ENCODE peak calls at places on chromosome 21, in five cellular contexts. One of them, this sample, is unnamed.
A peak's percentile ranks its signal among the peaks of the same experiment; 100 is the strongest.

GRCh38 chr21:37357691-37358090 is 8.9 kb upstream of the DYRK1A start:
- DNase-seq in IMR-90: no peak
- DNase-seq in heart left ventricle: no peak
- DNase-seq in adrenal gland: no peak
- DNase-seq in fibroblast of mammary gland: no peak
- DNase-seq in this sample: no peak

GRCh38 chr21:10430007-10430406 is 91.4 kb upstream of the TPTE start:
- DNase-seq in adrenal gland: no peak
- DNase-seq in IMR-90: no peak
- DNase-seq in fibroblast of mammary gland: no peak
- DNase-seq in heart left ventricle: no peak
- DNase-seq in this sample: no peak

GRCh38 chr21:36839123-36839522 is 127.3 kb downstream of the HLCS start:
- DNase-seq in fibroblast of mammary gland: peak; percentile 75
- DNase-seq in adrenal gland: no peak
- DNase-seq in IMR-90: peak; percentile 91
- DNase-seq in heart left ventricle: no peak
- DNase-seq in this sample: no peak

GRCh38 chr21:35252831-35253230 is 203.7 kb upstream of the RUNX1 start:
- DNase-seq in adrenal gland: no peak
- DNase-seq in heart left ventricle: no peak
- DNase-seq in fibroblast of mammary gland: peak; percentile 80
- DNase-seq in IMR-90: peak; percentile 61
- DNase-seq in this sample: peak; percentile 4

GRCh38 chr21:34878501-34878900 is 170.6 kb downstream of the RUNX1 start:
- DNase-seq in IMR-90: no peak
- DNase-seq in adrenal gland: no peak
- DNase-seq in heart left ventricle: no peak
- DNase-seq in fibroblast of mammary gland: no peak
- DNase-seq in this sample: no peak

GRCh38 chr21:36693144-36694040 is 5.5 kb upstream of the SIM2 start:
- DNase-seq in fibroblast of mammary gland: no peak
- DNase-seq in heart left ventricle: no peak
- DNase-seq in adrenal gland: no peak
- DNase-seq in IMR-90: no peak
- DNase-seq in this sample: no peak

GRCh38 chr21:46150491-46151121 is 4.8 kb downstream of the FTCD start:
- DNase-seq in IMR-90: no peak
- DNase-seq in adrenal gland: peak; percentile 5
- DNase-seq in heart left ventricle: peak; percentile 16
- DNase-seq in fibroblast of mammary gland: peak; percentile 7
- DNase-seq in this sample: no peak

GRCh38 chr21:36080386-36080785 is 10.6 kb downstream of the CBR1 start:
- DNase-seq in fibroblast of mammary gland: no peak
- DNase-seq in IMR-90: no peak
- DNase-seq in adrenal gland: no peak
- DNase-seq in heart left ventricle: no peak
- DNase-seq in this sample: no peak

GRCh38 chr21:35400233-35400939 is 351.3 kb upstream of the RUNX1 start:
- DNase-seq in fibroblast of mammary gland: peak; percentile 71
- DNase-seq in heart left ventricle: no peak
- DNase-seq in IMR-90: peak; percentile 67
- DNase-seq in adrenal gland: peak; percentile 16
- DNase-seq in this sample: peak; percentile 68

GRCh38 chr21:33828577-33828976 is 87.0 kb downstream of the ATP5PO start:
- DNase-seq in fibroblast of mammary gland: no peak
- DNase-seq in heart left ventricle: no peak
- DNase-seq in adrenal gland: no peak
- DNase-seq in IMR-90: no peak
- DNase-seq in this sample: no peak

GRCh38 chr21:15445327-15445726 is 284.5 kb upstream of the USP25 start:
- DNase-seq in heart left ventricle: no peak
- DNase-seq in adrenal gland: no peak
- DNase-seq in fibroblast of mammary gland: no peak
- DNase-seq in IMR-90: no peak
- DNase-seq in this sample: peak; percentile 48

GRCh38 chr21:33799378-33800090 is 116.1 kb downstream of the ATP5PO start:
- DNase-seq in IMR-90: no peak
- DNase-seq in heart left ventricle: peak; percentile 70
- DNase-seq in fibroblast of mammary gland: peak; percentile 64
- DNase-seq in adrenal gland: no peak
- DNase-seq in this sample: no peak

GRCh38 chr21:29376556-29376955 is 77.8 kb downstream of the BACH1 start:
- DNase-seq in IMR-90: no peak
- DNase-seq in heart left ventricle: peak; percentile 49
- DNase-seq in adrenal gland: no peak
- DNase-seq in fibroblast of mammary gland: peak; percentile 43
- DNase-seq in this sample: peak; percentile 81

GRCh38 chr21:21806711-21807597 is 808.7 kb downstream of the NCAM2 start:
- DNase-seq in fibroblast of mammary gland: no peak
- DNase-seq in adrenal gland: no peak
- DNase-seq in heart left ventricle: no peak
- DNase-seq in IMR-90: no peak
- DNase-seq in this sample: no peak

GRCh38 chr21:43645414-43645891 is 13.8 kb downstream of the HSF2BP start:
- DNase-seq in fibroblast of mammary gland: peak; percentile 77
- DNase-seq in IMR-90: peak; percentile 82
- DNase-seq in adrenal gland: peak; percentile 42
- DNase-seq in heart left ventricle: peak; percentile 39
- DNase-seq in this sample: peak; percentile 76

GRCh38 chr21:28150778-28151177 is 841.9 kb downstream of the LTN1 start:
- DNase-seq in fibroblast of mammary gland: no peak
- DNase-seq in IMR-90: peak; percentile 73
- DNase-seq in heart left ventricle: no peak
- DNase-seq in adrenal gland: no peak
- DNase-seq in this sample: no peak

GRCh38 chr21:16522512-16522911 is 792.7 kb downstream of the USP25 start:
- DNase-seq in IMR-90: peak; percentile 83
- DNase-seq in adrenal gland: no peak
- DNase-seq in fibroblast of mammary gland: peak; percentile 47
- DNase-seq in heart left ventricle: no peak
- DNase-seq in this sample: no peak

GRCh38 chr21:43333301-43334062 is 93.4 kb downstream of the SIK1 start:
- DNase-seq in adrenal gland: peak; percentile 43
- DNase-seq in IMR-90: peak; percentile 96
- DNase-seq in heart left ventricle: peak; percentile 47
- DNase-seq in fibroblast of mammary gland: peak; percentile 84
- DNase-seq in this sample: no peak

GRCh38 chr21:16117851-16118592 is 388.2 kb downstream of the USP25 start:
- DNase-seq in heart left ventricle: no peak
- DNase-seq in IMR-90: peak; percentile 88
- DNase-seq in fibroblast of mammary gland: peak; percentile 97
- DNase-seq in adrenal gland: no peak
- DNase-seq in this sample: no peak

GRCh38 chr21:37565530-37566223 is 199.1 kb downstream of the DYRK1A start:
- DNase-seq in adrenal gland: no peak
- DNase-seq in heart left ventricle: no peak
- DNase-seq in fibroblast of mammary gland: peak; percentile 47
- DNase-seq in IMR-90: peak; percentile 37
- DNase-seq in this sample: no peak

GRCh38 chr21:43731891-43732711 is 13.2 kb downstream of the PDXK start:
- DNase-seq in fibroblast of mammary gland: peak; percentile 77
- DNase-seq in heart left ventricle: no peak
- DNase-seq in adrenal gland: peak; percentile 15
- DNase-seq in IMR-90: no peak
- DNase-seq in this sample: no peak

DNA sequence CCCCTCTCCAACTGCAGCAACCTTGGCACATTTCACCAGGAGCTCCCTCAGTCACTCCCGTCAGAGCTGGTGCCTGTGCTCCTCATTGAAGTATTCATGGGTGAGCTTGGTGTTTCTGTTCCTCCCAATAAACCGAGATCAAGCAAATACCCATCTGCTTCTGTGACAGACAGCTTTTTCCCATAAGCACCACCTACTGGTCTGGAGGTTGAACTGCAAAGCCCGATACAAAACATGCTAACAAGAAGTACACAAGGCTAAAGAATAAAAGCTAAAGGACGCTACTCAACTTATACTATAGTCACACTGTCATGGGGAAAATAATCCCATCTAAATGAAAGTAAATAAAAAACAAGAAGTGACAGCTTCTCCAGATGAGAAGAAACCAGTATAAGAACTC is 111.9 kb upstream of the C21orf91 start:
- DNase-seq in fibroblast of mammary gland: no peak
- DNase-seq in adrenal gland: no peak
- DNase-seq in IMR-90: no peak
- DNase-seq in heart left ventricle: no peak
- DNase-seq in this sample: peak; percentile 22
- H3K4me3 ChIP-seq in fibroblast of mammary gland: no peak overlapping the region
- H3K4me3 ChIP-seq in adrenal gland: no peak overlapping the region
- H3K4me3 ChIP-seq in IMR-90: no peak overlapping the region
- H3K4me3 ChIP-seq in heart left ventricle: no peak overlapping the region
- H3K4me3 ChIP-seq in this sample: no peak overlapping the region

DNA sequence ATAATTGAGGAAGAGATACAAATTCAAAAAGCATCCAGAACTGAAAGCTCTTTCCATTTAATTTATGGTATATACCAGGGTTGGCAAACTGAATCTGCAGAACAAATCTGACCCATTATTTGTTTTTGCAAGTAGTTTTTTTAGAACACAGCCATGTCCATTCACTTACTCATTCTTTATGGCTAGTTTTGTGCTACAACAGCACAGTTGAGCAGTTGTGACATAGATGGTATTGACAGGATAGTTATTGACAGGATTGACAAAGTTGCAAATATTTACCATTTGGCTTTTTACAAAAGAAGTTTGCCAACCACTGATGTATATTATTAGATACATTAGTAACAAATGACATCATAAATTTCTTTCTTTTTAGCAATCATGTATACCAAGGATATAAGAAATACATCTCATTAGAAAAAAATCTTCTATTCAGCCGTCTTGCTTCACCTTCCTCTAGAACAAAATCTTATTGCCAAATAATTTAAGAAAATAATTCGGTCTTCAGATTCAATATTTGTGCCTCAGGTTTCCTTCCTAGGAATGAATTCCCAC is 9.4 kb downstream of the ADAMTS1 start:
- DNase-seq in heart left ventricle: no peak
- DNase-seq in IMR-90: no peak
- DNase-seq in adrenal gland: no peak
- DNase-seq in fibroblast of mammary gland: no peak
- DNase-seq in this sample: no peak
- TF ChIP-seq CTCF in heart left ventricle: no peak
- TF ChIP-seq CTCF in IMR-90: no peak
- TF ChIP-seq CTCF in adrenal gland: no peak
- TF ChIP-seq CTCF in fibroblast of mammary gland: no peak
- TF ChIP-seq CTCF in this sample: no peak

GRCh38 chr21:45094412-45094811 is 20.0 kb downstream of the ADARB1 start:
- DNase-seq in fibroblast of mammary gland: no peak
- DNase-seq in adrenal gland: no peak
- DNase-seq in IMR-90: no peak
- DNase-seq in heart left ventricle: peak; percentile 61
- DNase-seq in this sample: no peak
- H3K4me3 ChIP-seq in fibroblast of mammary gland: no peak overlapping the region
- H3K4me3 ChIP-seq in adrenal gland: no peak overlapping the region
- H3K4me3 ChIP-seq in IMR-90: no peak overlapping the region
- H3K4me3 ChIP-seq in heart left ventricle: no peak overlapping the region
- H3K4me3 ChIP-seq in this sample: no peak overlapping the region

DNA sequence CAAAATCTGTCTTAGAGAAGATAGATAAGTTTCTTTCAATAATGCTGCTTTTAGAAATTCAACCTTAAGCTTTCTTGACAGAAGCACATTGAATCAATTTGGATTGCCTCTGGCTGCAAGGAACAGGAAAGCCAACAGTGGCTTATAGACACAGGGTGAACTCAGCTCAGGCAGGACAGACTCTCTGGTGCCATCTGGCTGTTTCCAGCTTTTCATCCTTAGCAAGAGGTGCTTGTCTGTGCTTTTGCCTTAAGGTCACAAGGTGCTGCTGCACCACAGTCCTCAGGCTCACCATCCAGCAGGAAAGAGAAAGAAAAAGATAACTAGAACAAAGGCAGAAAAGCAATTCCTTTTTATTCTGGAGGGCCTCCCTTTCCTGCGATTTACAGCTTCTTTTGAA is 93.7 kb upstream of the ETS2 start:
- DNase-seq in fibroblast of mammary gland: peak; percentile 55
- DNase-seq in adrenal gland: no peak
- DNase-seq in heart left ventricle: no peak
- DNase-seq in IMR-90: peak; percentile 27
- DNase-seq in this sample: peak; percentile 9
- TF ChIP-seq CTCF in fibroblast of mammary gland: peak; percentile 58
- TF ChIP-seq CTCF in adrenal gland: peak; percentile 21
- TF ChIP-seq CTCF in heart left ventricle: peak; percentile 55
- TF ChIP-seq CTCF in IMR-90: peak; percentile 39
- TF ChIP-seq CTCF in this sample: peak; percentile 6

DNA sequence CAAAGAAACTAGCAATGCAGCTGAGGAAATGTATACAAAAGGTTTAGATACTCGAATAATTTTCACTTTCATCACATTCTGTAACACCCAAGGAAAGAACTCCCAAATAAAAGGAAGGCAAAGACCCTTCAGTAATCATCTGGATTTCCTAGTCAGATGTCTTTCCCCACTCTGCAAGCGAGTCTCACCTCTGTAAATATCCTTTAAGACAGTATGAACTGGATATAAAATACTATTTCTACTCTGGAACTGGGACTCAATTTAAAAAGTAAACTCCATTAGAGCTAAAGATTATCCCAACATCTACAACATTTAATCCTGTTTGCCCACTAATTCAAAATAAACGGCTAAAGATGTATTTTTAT is 27.0 kb downstream of the C2CD2 start:
- DNase-seq in fibroblast of mammary gland: no peak
- DNase-seq in IMR-90: no peak
- DNase-seq in heart left ventricle: no peak
- DNase-seq in adrenal gland: no peak
- DNase-seq in this sample: no peak
- H3K4me3 ChIP-seq in fibroblast of mammary gland: no peak overlapping the region
- H3K4me3 ChIP-seq in IMR-90: peak overlapping the region; percentile 52
- H3K4me3 ChIP-seq in heart left ventricle: peak overlapping the region; percentile 30
- H3K4me3 ChIP-seq in adrenal gland: no peak overlapping the region
- H3K4me3 ChIP-seq in this sample: peak overlapping the region; percentile 92

DNA sequence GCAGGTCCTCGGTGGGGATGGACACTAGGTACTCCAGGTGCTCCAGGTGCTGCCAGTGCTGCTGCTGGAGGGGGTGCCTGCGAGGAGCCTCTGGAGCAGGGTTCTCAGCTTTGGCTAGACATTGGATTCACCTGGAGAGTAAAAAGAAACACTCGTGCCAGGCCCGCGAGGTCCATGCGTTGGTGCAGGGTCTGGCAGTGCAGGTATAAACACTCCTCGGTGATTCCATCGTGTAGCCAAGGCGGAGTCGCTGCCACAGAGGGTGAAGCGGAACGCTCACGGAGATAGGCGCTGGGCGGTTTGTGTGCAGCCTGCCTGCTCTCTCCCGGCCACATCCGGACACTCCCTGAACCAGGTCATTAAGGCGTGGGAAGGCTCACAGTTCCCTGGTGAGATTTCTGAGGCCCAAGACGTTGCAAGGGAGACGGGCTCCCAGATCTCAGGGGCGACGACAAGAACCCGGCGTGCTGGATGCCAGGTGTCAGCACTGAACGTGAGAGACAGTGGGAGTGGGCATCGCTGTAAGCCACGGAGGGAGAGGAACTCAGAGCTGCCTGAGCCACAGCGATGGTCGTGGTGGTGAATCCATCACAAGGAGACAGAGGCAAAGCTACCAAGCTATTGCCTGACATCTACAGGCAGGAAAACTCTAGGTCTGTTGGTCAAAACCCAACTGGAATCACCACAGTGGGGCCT is 17.2 kb upstream of the SUMO3 start:
- DNase-seq in fibroblast of mammary gland: no peak
- DNase-seq in adrenal gland: no peak
- DNase-seq in IMR-90: no peak
- DNase-seq in heart left ventricle: no peak
- DNase-seq in this sample: no peak
- TF ChIP-seq CTCF in fibroblast of mammary gland: no peak
- TF ChIP-seq CTCF in adrenal gland: no peak
- TF ChIP-seq CTCF in IMR-90: no peak
- TF ChIP-seq CTCF in heart left ventricle: no peak
- TF ChIP-seq CTCF in this sample: no peak